ENCODE peak calls at places on chromosomes 16 and 17, in nine cellular contexts. S, P, I, F, A, J, B, U and O are unnamed samples. For H3K9me2, the result is how much of the 10 kb centered on the place peaks cover.

GRCh38 chr16:85253127-85253941 is 141.1 kb upstream of the CIBAR2 start:
- DNase-seq in S (no peak), P (no peak), I (peak), F (peak), A (peak), J (peak), B (peak), U (peak), O (peak)

GRCh38 chr17:45429338-45430005 is 3.2 kb downstream of the ARHGAP27 start:
- DNase-seq in S (no peak), P (peak), I (no peak), F (peak), A (peak), J (peak), B (no peak), U (no peak), O (no peak)

GRCh38 chr17:10161392-10161791 is 37.0 kb downstream of the GAS7 start:
- DNase-seq in S (no peak), P (no peak), I (no peak), F (no peak), A (no peak), J (no peak), B (no peak), U (no peak), O (no peak)

GRCh38 chr16:60651351-60651750 is 1384.9 kb downstream of the CDH8 start:
- DNase-seq in S (no peak), P (no peak), I (no peak), F (no peak), A (no peak), J (no peak), B (no peak), U (no peak), O (no peak)

GRCh38 chr16:25256821-25257503 is 683 bp downstream of the ZKSCAN2 start:
- DNase-seq in S (no peak), P (no peak), I (peak), F (peak), A (peak), J (peak), B (no peak), U (peak), O (peak)

GRCh38 chr17:65154770-65155589 is 17.8 kb downstream of the RGS9 start:
- DNase-seq in S (no peak), P (no peak), I (peak), F (peak), A (no peak), J (peak), B (peak), U (no peak), O (peak)

GRCh38 chr17:2705263-2705662 is 6.3 kb downstream of the CLUH start:
- DNase-seq in S (no peak), P (peak), I (no peak), F (peak), A (no peak), J (peak), B (no peak), U (no peak), O (no peak)

GRCh38 chr16:18938986-18939385 is 12.8 kb upstream of the SMG1 start:
- DNase-seq in S (no peak), P (no peak), I (no peak), F (no peak), A (no peak), J (no peak), B (no peak), U (no peak), O (no peak)

GRCh38 chr17:68954146-68954971 is 833 bp downstream of the ABCA8 start:
- DNase-seq in S (no peak), P (no peak), I (no peak), F (peak), A (no peak), J (no peak), B (no peak), U (no peak), O (peak)

GRCh38 chr16:67155305-67156145 is 4.2 kb downstream of the TRADD start:
- DNase-seq in S (no peak), P (no peak), I (peak), F (peak), A (peak), J (peak), B (peak), U (peak), O (peak)
- H3K4me2 ChIP-seq in S (peak), P (no peak), I (peak), F (peak), A (peak), J (peak), B (peak), U (peak), O (peak)

GRCh38 chr16:58459344-58460218 is 40.4 kb upstream of the NDRG4 start:
- DNase-seq in S (peak), P (peak), I (no peak), F (peak), A (no peak), J (no peak), B (no peak), U (no peak), O (peak)
- H3K9me2 ChIP-seq in S (under half), P (under half), I (under half), F (under half), A (under half), J (under half), B (under half), U (under half), O (under half)

GRCh38 chr16:86387461-86388440 is 122.6 kb upstream of the FOXF1 start:
- DNase-seq in S (peak), P (no peak), I (no peak), F (peak), A (no peak), J (no peak), B (no peak), U (no peak), O (peak)
- H3K4me2 ChIP-seq in S (peak), P (no peak), I (no peak), F (peak), A (no peak), J (no peak), B (no peak), U (no peak), O (no peak)

GRCh38 chr16:58472827-58473226 is 27.1 kb upstream of the NDRG4 start:
- DNase-seq in S (no peak), P (no peak), I (no peak), F (no peak), A (no peak), J (no peak), B (no peak), U (no peak), O (no peak)
- H3K9me2 ChIP-seq in S (under half), P (under half), I (under half), F (under half), A (under half), J (under half), B (under half), U (under half), O (under half)

GRCh38 chr17:74773414-74773813 is 2.7 kb downstream of the NAT9 start:
- DNase-seq in S (no peak), P (no peak), I (no peak), F (no peak), A (no peak), J (no peak), B (no peak), U (no peak), O (no peak)
- H3K4me2 ChIP-seq in S (no peak), P (no peak), I (no peak), F (peak), A (no peak), J (no peak), B (no peak), U (peak), O (no peak)

GRCh38 chr16:1520461-1520860 is 13.0 kb upstream of the TMEM204 start:
- DNase-seq in S (no peak), P (no peak), I (no peak), F (no peak), A (no peak), J (no peak), B (no peak), U (no peak), O (no peak)

GRCh38 chr16:1523581-1524245 is 9.8 kb upstream of the TMEM204 start:
- DNase-seq in S (no peak), P (no peak), I (no peak), F (no peak), A (no peak), J (no peak), B (no peak), U (no peak), O (no peak)

GRCh38 chr16:1519831-1520230 is 13.6 kb upstream of the TMEM204 start:
- DNase-seq in S (no peak), P (no peak), I (no peak), F (no peak), A (no peak), J (no peak), B (no peak), U (no peak), O (no peak)

GRCh38 chr16:1514507-1514906 is 19.0 kb upstream of the TMEM204 start:
- DNase-seq in S (no peak), P (no peak), I (no peak), F (no peak), A (no peak), J (no peak), B (no peak), U (no peak), O (no peak)

GRCh38 chr16:1518626-1519135 is 14.8 kb upstream of the TMEM204 start:
- DNase-seq in S (no peak), P (no peak), I (no peak), F (no peak), A (no peak), J (no peak), B (no peak), U (no peak), O (no peak)
- H3K9me2 ChIP-seq in S (under half), P (under half), I (under half), F (under half), A (under half), J (under half), B (under half), U (under half), O (under half)

GRCh38 chr17:49836111-49837030 is 11.5 kb downstream of the TAC4 start:
- DNase-seq in S (no peak), P (no peak), I (no peak), F (peak), A (no peak), J (no peak), B (no peak), U (no peak), O (no peak)
- H3K4me2 ChIP-seq in S (no peak), P (no peak), I (no peak), F (no peak), A (no peak), J (peak), B (no peak), U (no peak), O (no peak)

GRCh38 chr16:66811043-66811442 is 9.7 kb upstream of the TERB1 start:
- DNase-seq in S (no peak), P (no peak), I (no peak), F (no peak), A (no peak), J (no peak), B (no peak), U (no peak), O (no peak)

GRCh38 chr16:66809765-66810164 is 8.4 kb upstream of the TERB1 start:
- DNase-seq in S (no peak), P (no peak), I (no peak), F (no peak), A (no peak), J (no peak), B (no peak), U (no peak), O (no peak)

GRCh38 chr16:66814734-66815133 is 13.3 kb upstream of the TERB1 start:
- DNase-seq in S (no peak), P (no peak), I (no peak), F (no peak), A (no peak), J (no peak), B (no peak), U (no peak), O (no peak)

DNA sequence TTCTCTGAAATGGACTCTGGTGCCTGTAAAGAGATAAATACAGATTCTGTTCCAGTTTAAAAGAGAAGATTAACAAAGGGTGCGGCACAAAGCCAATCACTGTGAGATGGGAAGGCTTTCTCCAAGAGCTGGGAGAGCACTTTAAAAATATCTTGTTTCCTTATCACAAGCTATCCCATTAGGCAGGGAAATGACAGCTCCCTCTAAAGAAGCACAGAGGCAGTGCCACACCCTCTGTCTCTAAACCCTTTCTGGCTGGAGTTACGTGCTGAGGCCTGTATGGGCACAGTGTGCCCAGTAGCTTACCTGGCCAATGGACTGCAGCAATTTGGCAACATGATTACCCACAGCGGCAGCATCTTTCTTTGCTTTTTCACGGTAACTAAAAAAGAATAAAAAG is 9.0 kb upstream of the TERB1 start:
- DNase-seq in S (no peak), P (no peak), I (no peak), F (no peak), A (no peak), J (no peak), B (no peak), U (no peak), O (no peak)
- H3K9me2 ChIP-seq in S (under half), P (under half), I (under half), F (under half), A (under half), J (under half), B (under half), U (under half), O (under half)

GRCh38 chr17:1197379-1197778 is 17.6 kb upstream of the ABR start:
- DNase-seq in S (no peak), P (no peak), I (no peak), F (peak), A (no peak), J (peak), B (no peak), U (no peak), O (no peak)

GRCh38 chr17:1196946-1197345 is 17.2 kb upstream of the ABR start:
- DNase-seq in S (no peak), P (no peak), I (no peak), F (no peak), A (no peak), J (no peak), B (no peak), U (no peak), O (no peak)

GRCh38 chr17:1201132-1201702 is 21.4 kb upstream of the ABR start:
- DNase-seq in S (no peak), P (no peak), I (peak), F (no peak), A (no peak), J (no peak), B (no peak), U (no peak), O (no peak)

GRCh38 chr17:1200440-1200839 is 20.7 kb upstream of the ABR start:
- DNase-seq in S (no peak), P (no peak), I (peak), F (no peak), A (no peak), J (no peak), B (no peak), U (no peak), O (no peak)

DNA sequence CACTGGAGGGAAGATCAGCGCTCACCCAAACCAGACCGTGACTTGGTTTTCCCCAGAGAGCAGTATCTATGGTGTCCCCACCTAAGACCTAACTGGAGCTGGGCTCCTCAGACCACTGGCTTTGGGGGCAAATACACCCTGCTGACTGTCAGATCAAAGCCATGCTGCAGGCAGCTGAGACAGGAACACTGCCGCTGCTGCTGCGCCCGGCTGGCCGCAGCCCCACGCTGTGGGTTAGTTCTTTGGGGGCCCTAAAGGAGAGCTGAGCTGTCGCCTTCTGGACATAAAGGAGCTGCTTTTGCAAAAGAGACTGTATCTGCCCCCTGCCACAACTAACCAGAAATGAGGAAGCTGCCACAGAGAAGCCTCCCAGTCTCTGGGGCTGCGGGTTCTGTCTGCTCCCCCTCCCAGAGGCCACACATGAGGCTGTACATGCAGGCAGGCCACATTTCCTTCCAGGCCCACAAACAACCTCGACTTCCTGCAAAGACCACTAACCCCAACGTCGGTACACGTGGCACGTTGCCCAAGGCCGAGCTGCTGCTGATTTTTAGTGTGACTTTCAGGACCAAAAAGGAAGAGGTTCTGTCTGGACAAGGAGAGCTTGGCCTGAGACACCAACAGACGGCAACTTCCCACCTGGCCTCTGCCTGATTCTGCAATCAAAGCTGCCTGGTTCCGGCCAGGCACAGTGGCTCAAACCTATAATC is 18.2 kb upstream of the ABR start:
- DNase-seq in S (no peak), P (no peak), I (peak), F (peak), A (no peak), J (peak), B (no peak), U (no peak), O (no peak)
- H3K4me2 ChIP-seq in S (no peak), P (no peak), I (peak), F (no peak), A (no peak), J (peak), B (no peak), U (no peak), O (no peak)